ENCODE peak calls at places on chromosomes 13 and 19, in five cellular contexts. J, G, S, U and O are unnamed samples. For H3K4me1 and H3K36me3, the result is how much of the 10 kb centered on the place peaks cover.

GRCh38 chr19:5953680-5954213 is 24.2 kb downstream of the RANBP3 start:
- DNase-seq in U (no peak), S (no peak), G (no peak), J (no peak), O (no peak)

GRCh38 chr13:26468203-26468602 is 89.3 kb upstream of the WASF3 start:
- DNase-seq in U (no peak), J (no peak), S (no peak), G (no peak), O (no peak)

GRCh38 chr19:17043744-17044143 is 17.1 kb upstream of the CPAMD8 start:
- DNase-seq in J (no peak), U (no peak), G (no peak), S (no peak), O (no peak)

GRCh38 chr19:13057147-13057572 is 45.5 kb downstream of the LYL1 start:
- DNase-seq in G (no peak), J (no peak), U (no peak), S (no peak), O (peak)

GRCh38 chr13:45807520-45808099 is 43.9 kb downstream of the SIAH3 start:
- DNase-seq in J (no peak), S (peak), G (no peak), U (peak), O (no peak)

GRCh38 chr19:23563326-23563725 is 123.7 kb downstream of the ZNF675 start:
- DNase-seq in U (no peak), S (no peak), G (no peak), J (no peak), O (no peak)

GRCh38 chr13:113105032-113105993 is at the start of gene F7:
- DNase-seq in S (no peak), U (no peak), G (no peak), J (peak), O (no peak)

GRCh38 chr19:19606021-19606420 is 12.5 kb downstream of the PBX4 start:
- DNase-seq in G (no peak), J (peak), U (no peak), S (no peak), O (no peak)

GRCh38 chr19:35721374-35721773 is 3.6 kb downstream of the KMT2B start:
- DNase-seq in S (no peak), U (no peak), J (no peak), G (no peak), O (no peak)

GRCh38 chr13:26498524-26499208 is 58.8 kb upstream of the WASF3 start:
- DNase-seq in S (peak), G (no peak), J (no peak), U (no peak), O (no peak)

GRCh38 chr13:21075303-21076264 is 14.2 kb upstream of the LATS2 start:
- DNase-seq in S (peak), G (peak), J (no peak), U (peak), O (peak)

GRCh38 chr19:371501-372160 is 27.0 kb upstream of the MIER2 start:
- DNase-seq in J (no peak), G (peak), S (no peak), U (no peak), O (no peak)

GRCh38 chr19:6556480-6556879 is 25.7 kb downstream of the TNFSF9 start:
- DNase-seq in U (no peak), S (peak), J (no peak), G (no peak), O (no peak)

GRCh38 chr19:29872224-29872731 is 60.5 kb downstream of the CCNE1 start:
- DNase-seq in J (no peak), G (peak), U (no peak), S (peak), O (peak)

GRCh38 chr19:12815088-12815487 is 8.7 kb downstream of the RNASEH2A start:
- DNase-seq in G (no peak), J (no peak), U (no peak), S (no peak), O (no peak)

GRCh38 chr13:90531744-90532143 is 815.7 kb upstream of the MIR17HG start:
- DNase-seq in U (no peak), S (no peak), G (no peak), J (no peak), O (no peak)

GRCh38 chr19:58573658-58574164 is 576 bp upstream of the MZF1 start:
- DNase-seq in J (no peak), G (no peak), U (no peak), S (no peak), O (no peak)

GRCh38 chr19:58570770-58571574 is 2.2 kb downstream of the MZF1 start:
- DNase-seq in U (no peak), J (peak), G (peak), S (no peak), O (peak)

GRCh38 chr19:58572026-58572817 is 913 bp downstream of the MZF1 start:
- DNase-seq in G (no peak), U (no peak), S (no peak), J (no peak), O (no peak)

GRCh38 chr19:58571575-58571947 is 1.6 kb downstream of the MZF1 start:
- DNase-seq in U (no peak), S (no peak), G (peak), J (peak), O (peak)

GRCh38 chr19:58572818-58573657 is at the start of gene MZF1:
- DNase-seq in G (peak), U (peak), J (peak), S (peak), O (peak)
- H3K4me1 ChIP-seq in G (under half), U (under half), J (under half), S (under half), O (under half)

GRCh38 chr19:54158812-54159351 is 639 bp downstream of the LENG1 start:
- DNase-seq in J (no peak), S (peak), G (no peak), U (no peak), O (no peak)

GRCh38 chr19:54156490-54156889 is 3.0 kb downstream of the LENG1 start:
- DNase-seq in J (no peak), U (no peak), S (no peak), G (no peak), O (no peak)

GRCh38 chr19:54155694-54156093 is 3.8 kb downstream of the LENG1 start:
- DNase-seq in J (no peak), S (no peak), G (no peak), U (no peak), O (peak)

GRCh38 chr19:54154603-54155345 is 4.7 kb downstream of the LENG1 start:
- DNase-seq in S (no peak), G (no peak), J (no peak), U (no peak), O (no peak)

DNA sequence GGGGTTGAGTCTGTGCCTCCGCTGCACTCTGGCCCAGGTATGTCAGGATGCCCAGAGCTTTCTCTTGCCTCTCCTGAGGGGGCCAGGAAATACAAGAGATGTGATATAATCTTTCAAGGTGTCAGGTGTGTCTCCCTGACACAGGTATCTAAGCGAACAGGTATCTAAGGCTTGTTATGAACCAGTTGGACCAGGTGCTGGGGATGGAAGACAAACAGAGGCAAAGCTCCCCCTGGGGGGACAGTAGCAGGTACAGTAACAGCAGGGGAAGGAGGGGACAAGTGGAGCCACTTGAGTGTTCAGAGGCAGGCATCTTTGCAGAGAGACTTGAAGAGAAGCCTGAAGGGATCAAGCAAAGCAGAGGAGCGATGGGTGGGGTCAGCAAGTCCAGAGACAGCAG is 2.6 kb downstream of the LENG1 start:
- DNase-seq in U (no peak), S (no peak), G (no peak), J (no peak), O (no peak)
- H3K36me3 ChIP-seq in U (half or more), S (under half), G (half or more), J (under half), O (under half)

GRCh38 chr13:51935326-51936171 is 73.8 kb downstream of the CCDC70 start:
- DNase-seq in U (no peak), S (peak), J (peak), G (no peak), O (no peak)
- TF ChIP-seq CTCF in U (no peak), S (peak), J (peak), G (no peak), O (peak)

GRCh38 chr13:73329355-73329754 is 270.6 kb downstream of the KLF5 start:
- DNase-seq in S (no peak), J (no peak), U (no peak), G (no peak), O (no peak)

GRCh38 chr13:73324842-73325241 is 266.0 kb downstream of the KLF5 start:
- DNase-seq in U (no peak), G (no peak), S (no peak), J (no peak), O (no peak)

GRCh38 chr13:73326215-73326558 is 267.4 kb downstream of the KLF5 start:
- DNase-seq in S (no peak), G (no peak), U (no peak), J (no peak), O (no peak)

GRCh38 chr13:73325351-73326214 is 266.8 kb downstream of the KLF5 start:
- DNase-seq in J (peak), G (no peak), S (no peak), U (no peak), O (no peak)

DNA sequence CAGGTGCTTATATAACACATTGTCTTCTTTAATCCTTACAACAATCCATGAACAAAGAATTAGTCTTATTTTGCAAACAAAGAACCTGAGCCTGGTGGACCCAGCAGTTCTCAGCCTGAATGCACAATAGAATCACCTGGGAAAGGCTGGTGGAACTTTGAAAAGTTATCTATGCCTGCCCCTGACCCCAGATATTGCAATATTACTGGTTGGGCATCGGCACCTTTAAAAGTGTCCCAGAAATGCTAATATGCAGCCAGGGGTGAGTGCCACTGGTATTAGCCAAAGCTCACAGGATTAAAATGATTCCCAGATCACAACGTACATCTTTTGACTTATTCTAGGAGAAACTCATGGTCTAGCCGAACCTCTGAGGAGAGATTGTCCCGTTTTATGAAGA is 268.8 kb downstream of the KLF5 start:
- DNase-seq in J (no peak), G (no peak), S (no peak), U (no peak), O (no peak)
- H3K4me1 ChIP-seq in J (under half), G (under half), S (under half), U (under half), O (under half)